ENCODE peak calls at places on chromosomes 1 and 21, in six cellular contexts. C, U, W, N, P and A are unnamed samples.

GRCh38 chr1:230186874-230187273 is 119.8 kb downstream of the GALNT2 start:
- DNase-seq in C (no peak), U (no peak), W (no peak), N (no peak), P (peak), A (no peak)

GRCh38 chr1:43668956-43669355 is 19.0 kb downstream of the KDM4A start:
- DNase-seq in C (no peak), U (no peak), W (no peak), N (no peak), P (no peak), A (no peak)

GRCh38 chr1:52955129-52955970 is 28.3 kb downstream of the SCP2 start:
- DNase-seq in C (no peak), U (no peak), W (no peak), N (no peak), P (no peak), A (no peak)

GRCh38 chr1:26122988-26123973 is 11.7 kb downstream of the PDIK1L start:
- DNase-seq in C (no peak), U (no peak), W (no peak), N (no peak), P (no peak), A (no peak)

GRCh38 chr1:179177182-179177581 is 52.3 kb downstream of the ABL2 start:
- DNase-seq in C (no peak), U (no peak), W (no peak), N (no peak), P (no peak), A (no peak)

GRCh38 chr1:56414728-56415224 is 164.6 kb downstream of the PLPP3 start:
- DNase-seq in C (no peak), U (peak), W (no peak), N (no peak), P (peak), A (no peak)

GRCh38 chr1:98903261-98903660 is 101.4 kb downstream of the PLPPR5 start:
- DNase-seq in C (no peak), U (no peak), W (no peak), N (no peak), P (no peak), A (no peak)

GRCh38 chr21:33949516-33950424 is 34.2 kb upstream of the ATP5PO start:
- DNase-seq in C (no peak), U (no peak), W (no peak), N (peak), P (no peak), A (no peak)

GRCh38 chr1:245091171-245091621 is 63.6 kb upstream of the KIF26B start:
- DNase-seq in C (no peak), U (no peak), W (no peak), N (no peak), P (no peak), A (no peak)

GRCh38 chr1:166907763-166908162 is 31.7 kb upstream of the TADA1 start:
- DNase-seq in C (no peak), U (no peak), W (no peak), N (peak), P (no peak), A (no peak)

GRCh38 chr1:12180903-12181302 is 14.1 kb downstream of the TNFRSF1B start:
- DNase-seq in C (peak), U (no peak), W (no peak), N (no peak), P (peak), A (peak)

GRCh38 chr1:107486365-107486764 is 345.5 kb downstream of the NTNG1 start:
- DNase-seq in C (no peak), U (no peak), W (no peak), N (no peak), P (no peak), A (no peak)

GRCh38 chr1:94737124-94737998 is 82.8 kb upstream of the SLC44A3 start:
- DNase-seq in C (no peak), U (no peak), W (no peak), N (no peak), P (no peak), A (no peak)

GRCh38 chr1:106768077-106768476 is 288.4 kb upstream of the PRMT6 start:
- DNase-seq in C (no peak), U (no peak), W (no peak), N (no peak), P (no peak), A (no peak)

GRCh38 chr1:109649380-109649987 is 6.4 kb upstream of the GSTM4 start:
- DNase-seq in C (no peak), U (no peak), W (no peak), N (no peak), P (no peak), A (no peak)

GRCh38 chr1:43431676-43432075 is 22.1 kb downstream of the HYI start:
- DNase-seq in C (no peak), U (no peak), W (no peak), N (no peak), P (no peak), A (peak)

GRCh38 chr1:182599339-182599738 is 4.8 kb downstream of the RGS16 start:
- DNase-seq in C (no peak), U (no peak), W (no peak), N (no peak), P (no peak), A (no peak)

GRCh38 chr21:39384674-39385298 is 35.9 kb upstream of the HMGN1 start:
- DNase-seq in C (no peak), U (no peak), W (no peak), N (no peak), P (no peak), A (no peak)

GRCh38 chr1:64843675-64844074 is 98.8 kb downstream of the RAVER2 start:
- DNase-seq in C (no peak), U (no peak), W (no peak), N (no peak), P (no peak), A (no peak)

GRCh38 chr1:32612189-32612881 is 38.0 kb downstream of the ZBTB8OS start:
- DNase-seq in C (peak), U (peak), W (peak), N (no peak), P (peak), A (peak)

GRCh38 chr1:58926177-58926576 is 142.3 kb upstream of the JUN start:
- DNase-seq in C (no peak), U (no peak), W (no peak), N (no peak), P (no peak), A (no peak)

GRCh38 chr1:64960731-64961130 is 5.6 kb downstream of the JAK1 start:
- DNase-seq in C (no peak), U (no peak), W (no peak), N (peak), P (no peak), A (no peak)

GRCh38 chr1:196295766-196296165 is 312.5 kb downstream of the KCNT2 start:
- DNase-seq in C (no peak), U (no peak), W (no peak), N (no peak), P (no peak), A (no peak)

GRCh38 chr1:93061895-93062792 is 16.9 kb upstream of the MTF2 start:
- DNase-seq in C (no peak), U (peak), W (peak), N (no peak), P (peak), A (no peak)

GRCh38 chr1:88646852-88647645 is 37.0 kb upstream of the PKN2 start:
- DNase-seq in C (no peak), U (no peak), W (no peak), N (no peak), P (no peak), A (no peak)

GRCh38 chr1:157092831-157093230 is 6.8 kb downstream of the ETV3L start:
- DNase-seq in C (peak), U (peak), W (no peak), N (no peak), P (no peak), A (peak)

GRCh38 chr21:34844924-34845238 is 176.1 kb downstream of the CLIC6 start:
- DNase-seq in C (no peak), U (no peak), W (no peak), N (no peak), P (no peak), A (no peak)

GRCh38 chr21:38982096-38982495 is 176.4 kb downstream of the ETS2 start:
- DNase-seq in C (no peak), U (no peak), W (no peak), N (no peak), P (no peak), A (no peak)

GRCh38 chr1:213977909-213978308 is 9.9 kb upstream of the PROX1 start:
- DNase-seq in C (no peak), U (no peak), W (no peak), N (no peak), P (no peak), A (no peak)

GRCh38 chr1:144551107-144551542 is 41.6 kb upstream of the PPIAL4F start:
- DNase-seq in C (no peak), U (no peak), W (peak), N (no peak), P (peak), A (peak)

GRCh38 chr1:22076346-22076745 is 23.8 kb downstream of the CDC42 start:
- DNase-seq in C (no peak), U (no peak), W (no peak), N (no peak), P (no peak), A (no peak)

GRCh38 chr1:180966744-180967536 is 54.2 kb downstream of the KIAA1614 start:
- DNase-seq in C (no peak), U (no peak), W (no peak), N (no peak), P (no peak), A (no peak)

GRCh38 chr1:79976287-79976686 is 969.8 kb upstream of the ADGRL4 start:
- DNase-seq in C (no peak), U (no peak), W (no peak), N (no peak), P (no peak), A (no peak)

GRCh38 chr1:211752951-211753486 is 77.5 kb downstream of the LPGAT1 start:
- DNase-seq in C (no peak), U (no peak), W (no peak), N (no peak), P (no peak), A (no peak)
- H3K27ac ChIP-seq in C (no peak), U (no peak), W (no peak), N (no peak), P (no peak), A (no peak)

GRCh38 chr21:44423941-44424607 is 31.2 kb upstream of the LRRC3 start:
- DNase-seq in C (peak), U (no peak), W (no peak), N (no peak), P (peak), A (peak)

GRCh38 chr21:44425895-44426662 is 29.2 kb upstream of the LRRC3 start:
- DNase-seq in C (peak), U (no peak), W (no peak), N (no peak), P (peak), A (peak)

GRCh38 chr21:44424608-44425306 is 30.6 kb upstream of the LRRC3 start:
- DNase-seq in C (peak), U (no peak), W (no peak), N (no peak), P (peak), A (peak)

GRCh38 chr21:44426663-44427191 is 28.6 kb upstream of the LRRC3 start:
- DNase-seq in C (peak), U (no peak), W (no peak), N (no peak), P (no peak), A (peak)

DNA sequence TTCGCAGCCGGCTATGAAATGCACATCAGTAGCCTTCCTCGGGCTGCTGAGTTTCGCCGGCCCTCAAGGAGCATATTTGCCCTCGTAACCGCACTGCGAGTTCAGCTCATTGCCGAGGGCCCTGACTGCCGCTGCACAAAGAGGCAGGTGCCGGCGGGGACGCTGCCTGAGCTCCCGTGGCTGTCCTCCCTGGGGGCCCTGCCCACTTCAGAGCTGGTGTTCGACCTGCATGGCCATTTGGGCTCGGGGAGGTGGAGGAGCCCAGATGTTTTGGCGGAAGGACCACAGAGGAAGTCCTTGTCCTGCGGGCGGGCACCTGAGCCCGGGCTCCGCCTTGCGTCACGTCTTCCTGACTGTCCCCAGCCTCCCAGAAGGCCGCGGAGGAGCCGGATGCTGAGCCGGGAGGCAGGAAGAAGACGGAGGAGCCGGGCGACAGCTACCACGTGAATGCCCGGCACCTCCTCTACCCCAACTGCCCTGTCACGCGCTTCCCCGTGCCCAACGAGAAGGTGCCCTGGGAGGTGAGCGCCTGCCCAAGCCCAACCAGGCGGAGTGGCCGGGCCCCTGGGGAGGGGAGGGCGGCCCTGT is 29.9 kb upstream of the LRRC3 start:
- DNase-seq in C (peak), U (no peak), W (no peak), N (no peak), P (peak), A (peak)
- TF ChIP-seq POLR2AphosphoS5 in C (no peak), U (no peak), W (no peak), N (no peak), P (no peak), A (peak)

GRCh38 chr1:164591858-164592257 is 32.9 kb downstream of the PBX1 start:
- DNase-seq in C (no peak), U (no peak), W (no peak), N (no peak), P (no peak), A (no peak)

GRCh38 chr1:164589408-164589807 is 30.4 kb downstream of the PBX1 start:
- DNase-seq in C (no peak), U (no peak), W (no peak), N (no peak), P (no peak), A (no peak)

GRCh38 chr1:164589961-164590507 is 31.1 kb downstream of the PBX1 start:
- DNase-seq in C (no peak), U (no peak), W (no peak), N (no peak), P (no peak), A (no peak)

GRCh38 chr1:164588388-164589341 is 29.7 kb downstream of the PBX1 start:
- DNase-seq in C (peak), U (no peak), W (peak), N (no peak), P (no peak), A (no peak)

GRCh38 chr1:164590592-164590991 is 31.6 kb downstream of the PBX1 start:
- DNase-seq in C (no peak), U (no peak), W (no peak), N (no peak), P (no peak), A (no peak)
- H3K4me3 ChIP-seq in C (no peak), U (no peak), W (no peak), N (no peak), P (no peak), A (no peak)

DNA sequence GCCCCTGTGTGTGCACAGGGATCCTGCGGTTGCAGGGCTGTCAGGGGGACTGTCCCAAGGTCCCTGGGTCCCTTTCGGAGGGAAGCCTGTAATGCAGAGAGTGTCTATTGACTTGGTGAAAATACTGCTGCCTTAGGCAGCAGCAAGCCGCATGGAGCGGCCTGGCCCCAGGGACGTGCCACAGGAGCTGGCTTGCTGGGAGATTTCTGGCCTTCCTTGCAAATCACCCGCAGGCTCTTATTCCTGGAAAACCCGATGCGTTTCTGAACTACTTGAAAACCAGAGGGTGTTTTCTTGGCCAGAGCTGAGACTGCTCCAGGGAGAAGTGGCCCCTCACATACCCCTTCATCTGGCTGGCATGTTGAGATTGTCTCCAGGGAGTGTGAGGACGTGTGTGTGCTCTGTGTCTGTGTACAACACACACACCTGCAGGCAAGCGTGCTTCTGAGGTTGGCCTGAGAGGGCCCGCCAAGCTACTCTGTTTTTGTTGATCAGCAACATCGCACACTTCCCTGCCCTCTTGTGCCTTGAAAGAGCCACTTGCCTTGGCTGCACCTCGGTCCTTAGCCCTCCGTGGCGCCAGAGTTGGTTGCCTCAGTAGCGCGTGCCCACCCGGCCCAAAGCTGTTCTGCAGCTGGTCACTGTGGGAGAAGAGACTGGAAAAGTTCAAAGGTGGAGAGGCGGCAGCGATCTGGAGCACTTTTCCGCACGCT is 10.5 kb downstream of the PRDM16 start:
- DNase-seq in C (no peak), U (no peak), W (no peak), N (no peak), P (no peak), A (no peak)
- H3K27ac ChIP-seq in C (no peak), U (peak), W (no peak), N (no peak), P (no peak), A (no peak)

DNA sequence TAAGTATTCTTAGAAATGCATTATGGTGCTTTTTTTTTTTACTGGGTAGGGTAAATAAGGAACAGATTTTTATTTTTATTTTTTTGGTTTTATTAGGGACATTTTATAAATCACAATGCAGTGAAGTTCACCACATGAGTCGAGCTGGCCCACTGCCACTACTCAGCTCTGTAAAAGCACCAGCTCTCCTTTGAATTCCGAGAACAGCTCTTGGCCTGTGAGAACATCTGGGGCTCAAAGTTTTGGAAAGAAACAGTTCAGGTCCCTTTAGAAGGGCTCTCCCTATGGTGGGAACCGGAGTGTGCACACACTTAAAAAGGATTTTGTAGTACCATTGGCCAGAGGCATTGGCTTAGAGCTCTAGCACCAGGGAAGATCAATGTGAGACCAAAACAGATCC is 287.2 kb upstream of the LYPLAL1 start:
- DNase-seq in C (peak), U (no peak), W (no peak), N (no peak), P (no peak), A (no peak)
- TF ChIP-seq POLR2AphosphoS5 in C (no peak), U (no peak), W (no peak), N (no peak), P (no peak), A (no peak)

GRCh38 chr1:66809245-66809644 is 8.2 kb upstream of the INSL5 start:
- DNase-seq in C (no peak), U (no peak), W (no peak), N (no peak), P (no peak), A (no peak)
- H3K4me3 ChIP-seq in C (no peak), U (no peak), W (no peak), N (no peak), P (no peak), A (no peak)

DNA sequence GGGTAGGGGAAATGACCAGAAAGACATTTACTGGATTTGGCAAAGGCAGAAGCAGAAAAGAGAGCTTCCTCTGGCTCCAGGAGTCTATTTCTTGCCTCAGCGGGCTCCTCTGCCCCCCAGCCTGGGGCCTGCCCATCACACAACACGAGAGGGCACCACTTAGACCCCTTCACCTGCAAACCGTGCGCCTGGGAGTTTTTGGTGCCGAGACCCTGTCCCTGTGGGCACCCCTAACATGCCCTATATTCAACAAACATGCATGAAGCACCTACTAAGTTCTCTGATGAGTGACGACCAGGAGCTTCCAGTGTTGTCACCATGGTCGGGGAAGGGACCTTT is 18.8 kb downstream of the IL6R start:
- DNase-seq in C (no peak), U (no peak), W (no peak), N (no peak), P (no peak), A (peak)
- H3K27ac ChIP-seq in C (peak), U (peak), W (peak), N (no peak), P (peak), A (peak)

GRCh38 chr1:173775578-173776196 is 48.8 kb upstream of the DARS2 start:
- DNase-seq in C (no peak), U (no peak), W (no peak), N (no peak), P (no peak), A (no peak)
- TF ChIP-seq POLR2AphosphoS5 in C (no peak), U (no peak), W (no peak), N (no peak), P (no peak), A (no peak)

DNA sequence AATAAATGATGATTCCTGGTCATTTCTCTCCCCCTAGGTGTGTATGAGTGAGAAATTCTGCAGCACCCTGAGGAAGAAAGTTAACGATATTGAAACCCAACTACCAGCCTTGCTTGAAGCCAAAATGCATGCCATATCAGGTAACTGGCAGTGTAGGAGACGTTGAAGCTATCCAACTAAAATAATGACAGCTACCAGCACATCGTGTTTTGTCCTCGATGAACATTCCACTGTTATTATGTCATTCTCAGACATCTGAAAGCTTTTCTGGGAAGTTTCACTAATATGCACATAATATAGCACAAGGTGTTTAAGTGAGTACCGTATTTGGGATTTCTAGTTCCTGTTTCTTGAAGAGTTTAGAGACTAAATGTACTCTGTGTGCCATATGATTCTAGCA is 173.5 kb downstream of the DISC1 start:
- DNase-seq in C (no peak), U (no peak), W (no peak), N (no peak), P (no peak), A (no peak)
- H3K4me3 ChIP-seq in C (no peak), U (no peak), W (no peak), N (no peak), P (no peak), A (no peak)